ENCODE peak calls at places on chromosomes 11 and 22, in four cellular contexts. H, L, D and T are unnamed samples.

GRCh38 chr11:72787262-72788104 is 6.4 kb downstream of the STARD10 start:
- DNase-seq in H (no peak), L (no peak), D (no peak), T (peak)

GRCh38 chr11:952406-953385 is 27.0 kb downstream of the AP2A2 start:
- DNase-seq in H (no peak), L (peak), D (no peak), T (peak)

GRCh38 chr11:116716617-116717016 is 56.2 kb downstream of the BUD13 start:
- DNase-seq in H (no peak), L (no peak), D (no peak), T (no peak)

GRCh38 chr22:47994045-47994444 is 1231.6 kb downstream of the TBC1D22A start:
- DNase-seq in H (no peak), L (no peak), D (no peak), T (no peak)

GRCh38 chr11:86192858-86193257 is 51.7 kb upstream of the EED start:
- DNase-seq in H (no peak), L (no peak), D (no peak), T (no peak)

GRCh38 chr11:122085712-122086111 is 30.3 kb downstream of the BLID start:
- DNase-seq in H (no peak), L (no peak), D (no peak), T (no peak)

GRCh38 chr22:38967451-38968450 is 10.3 kb downstream of the APOBEC3A start:
- DNase-seq in H (no peak), L (no peak), D (no peak), T (no peak)

GRCh38 chr11:103619480-103619879 is 417.0 kb upstream of the DDI1 start:
- DNase-seq in H (no peak), L (no peak), D (no peak), T (no peak)

GRCh38 chr11:85822814-85823213 is 11.9 kb upstream of the SYTL2 start:
- DNase-seq in H (no peak), L (no peak), D (no peak), T (no peak)

GRCh38 chr11:107776062-107776461 is 64.2 kb upstream of the SLN start:
- DNase-seq in H (no peak), L (no peak), D (no peak), T (no peak)

GRCh38 chr22:40533712-40534378 is 102.7 kb downstream of the MRTFA start:
- DNase-seq in H (no peak), L (peak), D (peak), T (peak)

GRCh38 chr11:125542709-125543108 is 26.6 kb upstream of the EI24 start:
- DNase-seq in H (no peak), L (no peak), D (no peak), T (no peak)